ENCODE peak calls at places on chromosomes 16 and 17, in four cellular contexts. N is PC-3, M is HCT116, K is IMR-90. L is an unnamed sample.

GRCh38 chr16:6335072-6335471 is 997.6 kb upstream of the RBFOX1 start:
- DNase-seq in N (peak), M (no peak), K (no peak), L (no peak)

GRCh38 chr17:56034120-56034757 is 119.0 kb upstream of the ANKFN1 start:
- DNase-seq in N (no peak), M (no peak), K (no peak), L (no peak)

GRCh38 chr16:51306116-51306515 is 155.0 kb upstream of the SALL1 start:
- DNase-seq in N (no peak), M (no peak), K (no peak), L (no peak)

GRCh38 chr16:23410176-23410575 is 42.8 kb downstream of the COG7 start:
- DNase-seq in N (peak), M (no peak), K (peak), L (peak)

GRCh38 chr16:77660311-77660710 is 62.0 kb upstream of the NUDT7 start:
- DNase-seq in N (peak), M (peak), K (peak), L (peak)

GRCh38 chr17:10073026-10073425 is 125.4 kb downstream of the GAS7 start:
- DNase-seq in N (no peak), M (no peak), K (no peak), L (no peak)

GRCh38 chr17:28174352-28175046 is 132.0 kb downstream of the NLK start:
- DNase-seq in N (peak), M (no peak), K (no peak), L (no peak)

GRCh38 chr16:54171855-54172537 is 114.6 kb downstream of the IRX3 start:
- DNase-seq in N (peak), M (no peak), K (peak), L (peak)

GRCh38 chr17:18992454-18993130 is 12.0 kb downstream of the FAM83G start:
- DNase-seq in N (no peak), M (no peak), K (no peak), L (no peak)

GRCh38 chr17:55570360-55570759 is 59.1 kb upstream of the SMIM36 start:
- DNase-seq in N (peak), M (no peak), K (no peak), L (no peak)

GRCh38 chr17:17140590-17140980 is 65.5 kb downstream of the PLD6 start:
- DNase-seq in N (peak), M (no peak), K (peak), L (peak)

GRCh38 chr17:1546292-1546922 is 16.2 kb downstream of the PITPNA start:
- DNase-seq in N (no peak), M (no peak), K (no peak), L (peak)

GRCh38 chr17:76262732-76263344 is 2.3 kb upstream of the UBALD2 start:
- DNase-seq in N (peak), M (no peak), K (no peak), L (peak)

GRCh38 chr17:55265434-55266021 is 768 bp downstream of the HLF start:
- DNase-seq in N (no peak), M (no peak), K (no peak), L (no peak)

GRCh38 chr17:40130352-40131042 is 8.7 kb downstream of the MSL1 start:
- DNase-seq in N (no peak), M (no peak), K (no peak), L (no peak)

GRCh38 chr17:418421-418751 is 65.8 kb upstream of the RPH3AL start:
- DNase-seq in N (no peak), M (no peak), K (no peak), L (no peak)

GRCh38 chr17:78127888-78128615 is 503 bp downstream of the TMC6 start:
- DNase-seq in N (peak), M (no peak), K (no peak), L (peak)

GRCh38 chr17:72987166-72987565 is 105.3 kb downstream of the SLC39A11 start:
- DNase-seq in N (no peak), M (no peak), K (no peak), L (no peak)
- H2AFZ ChIP-seq in N (no peak), M (no peak), K (no peak), L (no peak)

DNA sequence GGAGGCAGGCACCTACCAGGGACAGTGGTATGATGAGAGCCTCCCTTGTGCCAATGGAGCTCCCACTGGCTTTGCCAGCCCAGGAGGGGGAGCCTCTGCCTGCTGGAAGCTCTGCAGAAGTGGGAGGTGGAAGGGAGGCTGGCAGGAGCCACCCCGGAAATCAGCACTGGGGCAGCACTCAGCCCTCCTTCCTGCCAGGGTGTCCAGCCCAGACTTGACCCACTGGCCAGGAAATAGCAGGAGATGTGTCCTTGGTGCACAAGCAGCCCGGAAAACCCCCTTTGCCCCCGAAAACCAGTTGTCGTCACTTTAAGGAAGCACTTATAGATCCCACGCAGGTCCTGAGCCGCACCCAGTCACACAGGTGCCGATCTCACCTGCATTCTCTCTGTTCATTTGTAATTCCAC is 49.3 kb upstream of the CACNG4 start:
- DNase-seq in N (peak), M (peak), K (no peak), L (no peak)
- TF ChIP-seq CTCF in N (peak), M (peak), K (peak), L (peak)

GRCh38 chr17:66602659-66603363 is 232.1 kb upstream of the CACNG5 start:
- DNase-seq in N (no peak), M (no peak), K (peak), L (no peak)

GRCh38 chr17:66605561-66605960 is 229.4 kb upstream of the CACNG5 start:
- DNase-seq in N (no peak), M (no peak), K (no peak), L (no peak)

DNA sequence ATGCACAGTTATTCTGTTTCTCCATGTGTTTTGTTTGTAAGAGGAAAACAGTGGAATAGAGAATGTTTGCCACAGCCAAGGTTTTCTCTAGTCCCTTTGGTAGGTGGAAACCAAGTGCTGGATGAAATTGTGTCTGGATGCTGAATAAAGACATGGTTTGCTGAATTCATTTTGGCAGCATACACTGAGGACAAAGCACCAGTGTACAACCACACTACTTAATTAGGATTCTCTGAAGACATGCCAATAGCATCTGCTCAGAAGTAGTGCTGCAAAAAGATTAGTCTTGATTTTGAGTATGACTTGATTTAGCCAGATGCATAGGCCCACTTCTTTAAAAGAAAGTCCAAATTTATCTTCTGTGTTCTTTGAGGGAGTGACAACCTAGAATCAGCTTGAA is 230.5 kb upstream of the CACNG5 start:
- DNase-seq in N (no peak), M (no peak), K (no peak), L (no peak)
- H2AFZ ChIP-seq in N (no peak), M (no peak), K (no peak), L (no peak)

DNA sequence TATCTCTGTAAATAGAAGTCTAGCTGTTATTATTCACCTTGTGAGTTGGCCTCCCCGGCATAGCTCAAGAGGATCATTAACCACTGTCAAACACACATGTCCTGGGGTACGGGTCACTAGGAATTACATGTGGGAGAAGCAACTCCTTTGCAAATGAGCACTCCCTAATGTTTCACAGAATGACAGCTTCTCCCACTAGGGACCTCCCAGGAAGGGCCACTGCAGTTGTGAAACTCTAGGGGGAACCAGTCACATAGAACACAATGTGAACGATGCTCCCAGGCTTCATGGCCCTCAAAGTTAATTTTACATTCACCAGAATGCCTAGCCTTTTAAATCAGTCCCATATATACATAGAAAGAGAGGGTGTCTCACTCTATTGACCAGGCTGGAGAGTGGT is 12.4 kb upstream of the ZNF19 start:
- DNase-seq in N (no peak), M (no peak), K (no peak), L (no peak)
- TF ChIP-seq CTCF in N (no peak), M (peak), K (no peak), L (no peak)

GRCh38 chr17:8138366-8138671 is 13.9 kb downstream of the PER1 start:
- DNase-seq in N (no peak), M (no peak), K (no peak), L (no peak)

GRCh38 chr17:8137645-8138342 is 13.9 kb upstream of the HES7 start:
- DNase-seq in N (no peak), M (no peak), K (no peak), L (peak)

GRCh38 chr17:8131844-8132441 is 8.0 kb upstream of the HES7 start:
- DNase-seq in N (peak), M (no peak), K (no peak), L (peak)

GRCh38 chr17:8133398-8133797 is 9.5 kb upstream of the HES7 start:
- DNase-seq in N (no peak), M (no peak), K (no peak), L (no peak)

DNA sequence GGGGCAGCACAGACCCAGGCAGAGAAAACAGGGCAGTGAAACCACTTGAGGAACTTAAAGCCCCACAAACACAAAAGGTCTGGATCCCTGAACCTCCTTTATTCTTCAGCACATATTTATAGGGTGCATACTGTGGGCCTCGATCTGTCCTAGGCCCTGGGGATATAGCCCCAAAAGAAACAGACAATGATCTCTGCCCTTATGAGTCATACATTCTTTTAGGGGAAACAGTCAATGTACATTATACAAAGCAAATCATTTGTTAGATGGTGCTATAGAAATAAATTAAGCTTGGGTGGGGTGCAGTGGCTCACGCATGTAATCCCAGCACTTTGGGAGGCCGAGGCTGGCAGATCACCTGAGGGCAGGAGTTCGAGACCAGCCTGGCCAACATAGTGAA is 10.0 kb upstream of the HES7 start:
- DNase-seq in N (no peak), M (no peak), K (no peak), L (peak)
- H2AFZ ChIP-seq in N (no peak), M (peak), K (peak), L (no peak)

GRCh38 chr17:8537734-8538133 is 92.8 kb downstream of the MYH10 start:
- DNase-seq in N (no peak), M (no peak), K (no peak), L (no peak)
- TF ChIP-seq CTCF in N (no peak), M (no peak), K (no peak), L (no peak)

GRCh38 chr16:19104591-19104990 is 9.2 kb upstream of the ITPRIPL2 start:
- DNase-seq in N (no peak), M (no peak), K (no peak), L (no peak)

GRCh38 chr16:19102187-19102872 is 11.4 kb upstream of the ITPRIPL2 start:
- DNase-seq in N (peak), M (no peak), K (no peak), L (peak)

GRCh38 chr16:19105891-19106624 is 7.7 kb upstream of the ITPRIPL2 start:
- DNase-seq in N (no peak), M (no peak), K (peak), L (peak)

GRCh38 chr16:19106625-19107020 is 7.1 kb upstream of the ITPRIPL2 start:
- DNase-seq in N (no peak), M (no peak), K (no peak), L (no peak)

GRCh38 chr16:19105131-19105530 is 8.6 kb upstream of the ITPRIPL2 start:
- DNase-seq in N (no peak), M (no peak), K (no peak), L (peak)
- H2AFZ ChIP-seq in N (no peak), M (no peak), K (no peak), L (no peak)

DNA sequence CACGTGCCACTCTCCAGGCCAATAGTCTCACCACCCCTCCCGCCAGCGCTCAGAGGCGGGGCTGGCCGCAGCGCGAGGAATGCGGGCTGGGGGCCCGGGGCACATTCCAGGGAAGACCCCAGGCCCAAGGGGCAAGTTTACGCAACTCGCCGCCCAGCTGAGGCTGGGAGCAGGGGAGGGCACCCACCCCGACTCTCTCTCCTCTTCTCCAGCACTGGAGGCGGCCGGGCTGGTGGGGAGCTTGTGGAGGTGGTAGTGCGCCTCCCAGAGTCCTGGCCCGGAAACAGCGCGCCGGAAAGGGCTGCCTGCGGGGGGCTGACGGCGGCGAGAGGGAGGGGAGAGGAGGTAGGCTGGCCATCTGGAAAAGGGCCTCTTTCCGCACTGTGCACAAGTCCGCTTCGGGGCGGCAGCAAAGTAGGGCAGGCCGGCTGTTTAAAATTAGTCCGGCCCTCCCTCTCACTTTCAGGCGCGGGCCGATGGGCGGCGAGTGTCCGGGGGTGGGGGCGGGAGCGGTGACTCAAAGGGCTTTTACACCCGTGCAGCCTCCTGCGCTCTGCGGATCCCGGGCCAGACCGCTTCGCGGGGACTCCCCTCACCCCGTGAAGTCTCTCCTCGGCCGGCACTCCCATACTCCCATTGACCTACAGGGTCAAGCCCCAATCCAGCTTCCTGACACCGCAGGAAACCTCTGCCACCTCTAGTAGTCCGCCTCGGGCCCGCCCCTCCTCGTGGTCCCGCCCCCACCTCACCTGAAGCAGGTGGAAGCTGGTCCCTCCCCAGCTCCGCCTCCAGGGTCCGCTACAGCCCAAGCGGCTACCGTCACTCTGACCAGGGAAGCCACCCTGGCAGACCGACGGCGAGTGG is 968 bp downstream of the FHOD1 start:
- DNase-seq in N (peak), M (peak), K (peak), L (peak)
- TF ChIP-seq CTCF in N (peak), M (no peak), K (peak), L (peak)

GRCh38 chr17:61405047-61405685 is 5.5 kb downstream of the TBX2 start:
- DNase-seq in N (no peak), M (no peak), K (peak), L (peak)
- H2AFZ ChIP-seq in N (no peak), M (no peak), K (peak), L (no peak)

L was measured in osteoblast.